ENCODE peak calls at places on chromosomes 3 and 15, in five cellular contexts. H, E, F, W and C are unnamed samples. For H3K36me3, the result is how much of the 10 kb centered on the place peaks cover.

GRCh38 chr3:140242818-140243276 is 307.9 kb downstream of the CLSTN2 start:
- DNase-seq in H (no peak), E (no peak), F (no peak), W (no peak), C (peak)

GRCh38 chr3:46709721-46710120 is 7.9 kb downstream of the PRSS50 start:
- DNase-seq in H (no peak), E (no peak), F (no peak), W (no peak), C (no peak)

GRCh38 chr15:39094116-39094515 is 486.8 kb upstream of the THBS1 start:
- DNase-seq in H (peak), E (no peak), F (no peak), W (no peak), C (no peak)

GRCh38 chr3:29668728-29669127 is 387.9 kb downstream of the RBMS3 start:
- DNase-seq in H (no peak), E (no peak), F (no peak), W (no peak), C (no peak)

GRCh38 chr3:184300377-184300717 is 1.3 kb downstream of the PSMD2 start:
- DNase-seq in H (peak), E (no peak), F (no peak), W (no peak), C (no peak)

GRCh38 chr3:8979262-8979661 is 16.0 kb upstream of the RAD18 start:
- DNase-seq in H (peak), E (no peak), F (no peak), W (no peak), C (no peak)

GRCh38 chr3:126398423-126399347 is 4.0 kb downstream of the CFAP100 start:
- DNase-seq in H (no peak), E (no peak), F (no peak), W (no peak), C (no peak)

GRCh38 chr15:87269566-87269965 is 987.0 kb downstream of the NTRK3 start:
- DNase-seq in H (no peak), E (no peak), F (no peak), W (no peak), C (no peak)

GRCh38 chr3:33868309-33868708 is 69.9 kb downstream of the PDCD6IP start:
- DNase-seq in H (no peak), E (no peak), F (no peak), W (no peak), C (no peak)

GRCh38 chr15:83323296-83323711 is 38.8 kb upstream of the BNC1 start:
- DNase-seq in H (peak), E (no peak), F (peak), W (no peak), C (peak)

GRCh38 chr15:93066834-93067648 is 22.0 kb downstream of the RGMA start:
- DNase-seq in H (no peak), E (no peak), F (no peak), W (no peak), C (no peak)

GRCh38 chr3:185935465-185936263 is 2.1 kb downstream of the TRA2B start:
- DNase-seq in H (peak), E (no peak), F (no peak), W (no peak), C (no peak)

GRCh38 chr3:55558316-55558715 is 71.2 kb upstream of the WNT5A start:
- DNase-seq in H (peak), E (no peak), F (no peak), W (no peak), C (no peak)

GRCh38 chr15:46110755-46111154 is 475.9 kb downstream of the SQOR start:
- DNase-seq in H (no peak), E (no peak), F (no peak), W (no peak), C (no peak)
- H3K36me3 ChIP-seq in H (under half), E (under half), F (under half), W (under half), C (under half)

GRCh38 chr3:151206196-151206595 is 3.2 kb upstream of the GPR171 start:
- DNase-seq in H (no peak), E (no peak), F (no peak), W (no peak), C (no peak)

GRCh38 chr3:151204530-151205401 is 1.8 kb upstream of the GPR171 start:
- DNase-seq in H (no peak), E (no peak), F (no peak), W (no peak), C (peak)

GRCh38 chr3:151209652-151210051 is 6.6 kb upstream of the GPR171 start:
- DNase-seq in H (no peak), E (no peak), F (no peak), W (no peak), C (peak)

GRCh38 chr3:151203053-151203420 is at the start of gene GPR171:
- DNase-seq in H (no peak), E (no peak), F (no peak), W (no peak), C (peak)

DNA sequence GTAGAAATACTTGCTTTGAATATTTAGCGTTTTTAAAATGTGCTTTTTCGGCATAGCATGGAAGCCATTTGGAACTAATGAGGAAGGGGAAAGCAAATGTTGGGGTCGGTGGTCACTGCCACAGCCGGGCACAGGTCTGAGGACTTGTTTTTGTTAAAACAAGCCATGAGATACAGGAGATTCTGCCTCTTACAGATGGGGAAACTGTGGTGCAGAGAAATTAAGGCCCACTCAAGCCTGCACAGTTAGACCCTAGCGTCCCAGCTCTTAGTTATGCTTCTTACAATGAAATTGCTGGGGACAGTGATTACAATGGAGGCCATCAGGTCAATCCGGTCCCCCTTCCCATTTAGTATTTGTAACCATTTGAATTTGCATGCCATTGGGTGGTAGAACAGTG is 2.5 kb upstream of the GPR171 start:
- DNase-seq in H (no peak), E (no peak), F (no peak), W (no peak), C (no peak)
- H3K36me3 ChIP-seq in H (under half), E (under half), F (under half), W (under half), C (under half)

GRCh38 chr3:60552581-60552980 is 698.7 kb downstream of the FHIT start:
- DNase-seq in H (peak), E (no peak), F (no peak), W (no peak), C (no peak)
- H3K36me3 ChIP-seq in H (under half), E (under half), F (under half), W (under half), C (under half)

GRCh38 chr3:72761410-72761809 is 86.8 kb downstream of the SHQ1 start:
- DNase-seq in H (no peak), E (no peak), F (no peak), W (no peak), C (no peak)
- H3K36me3 ChIP-seq in H (under half), E (under half), F (under half), W (under half), C (under half)